ENCODE peak calls at places on chromosomes 7 and 10, in five cellular contexts. Z, F, C, V and I are unnamed samples.
A peak's percentile ranks its signal among the peaks of the same experiment; 100 is the strongest.

GRCh38 chr7:51970961-51971655 is 654.5 kb upstream of the COBL start:
- DNase-seq in Z (no peak), F (no peak), C (no peak), V (no peak), I (no peak)

GRCh38 chr10:94403034-94403822 is 887 bp downstream of the TBC1D12 start:
- DNase-seq in Z (no peak), F (peak; percentile 67), C (peak; percentile 61), V (peak; percentile 15), I (peak; percentile 85)

GRCh38 chr10:31698169-31698890 is 230.3 kb downstream of the ARHGAP12 start:
- DNase-seq in Z (no peak), F (peak; percentile 91), C (peak; percentile 75), V (no peak), I (peak; percentile 86)

GRCh38 chr7:149690688-149691446 is 82.5 kb downstream of the ZNF467 start:
- DNase-seq in Z (no peak), F (peak; percentile 71), C (peak; percentile 54), V (peak; percentile 58), I (peak; percentile 92)

GRCh38 chr7:115122388-115122787 is 200.5 kb downstream of the MDFIC start:
- DNase-seq in Z (no peak), F (no peak), C (no peak), V (no peak), I (no peak)

GRCh38 chr10:17989908-17990767 is 38.4 kb downstream of the SLC39A12 start:
- DNase-seq in Z (peak; percentile 74), F (peak; percentile 90), C (peak; percentile 63), V (no peak), I (peak; percentile 72)

GRCh38 chr10:79005126-79005820 is 63.5 kb upstream of the ZMIZ1 start:
- DNase-seq in Z (no peak), F (no peak), C (no peak), V (no peak), I (no peak)

GRCh38 chr7:137609500-137609899 is 237.3 kb downstream of the DGKI start:
- DNase-seq in Z (no peak), F (no peak), C (no peak), V (no peak), I (no peak)

GRCh38 chr10:78896169-78896931 is 172.4 kb upstream of the ZMIZ1 start:
- DNase-seq in Z (no peak), F (no peak), C (no peak), V (no peak), I (no peak)

GRCh38 chr10:126060232-126060935 is 164.0 kb downstream of the FANK1 start:
- DNase-seq in Z (no peak), F (peak; percentile 79), C (peak; percentile 79), V (no peak), I (peak; percentile 69)